ENCODE peak calls at places on chromosome 12, in five cellular contexts. K is K562, V is GM12878, F is suprapubic skin, M is transverse colon. A is an unnamed sample.

GRCh38 chr12:98042668-98043067 is 472.7 kb upstream of the TMPO start:
- DNase-seq in F (no peak), V (no peak), M (no peak), K (no peak), A (no peak)

GRCh38 chr12:105773501-105773900 is 365.3 kb downstream of the NUAK1 start:
- DNase-seq in K (no peak), V (no peak), M (no peak), F (no peak), A (no peak)

GRCh38 chr12:14928946-14929345 is 9.4 kb downstream of the ERP27 start:
- DNase-seq in M (no peak), V (no peak), F (no peak), K (no peak), A (no peak)

GRCh38 chr12:89756638-89757321 is 48.1 kb upstream of the ATP2B1 start:
- DNase-seq in V (peak), F (no peak), K (peak), M (no peak), A (no peak)

GRCh38 chr12:6361834-6362233 is 13.5 kb downstream of the SCNN1A start:
- DNase-seq in M (peak), V (no peak), F (no peak), K (no peak), A (peak)

GRCh38 chr12:93318720-93319522 is 58.8 kb upstream of the NUDT4 start:
- DNase-seq in F (no peak), K (no peak), M (no peak), V (no peak), A (no peak)

GRCh38 chr12:14696265-14696741 is at the start of gene GUCY2C:
- DNase-seq in F (no peak), K (no peak), V (no peak), M (peak), A (no peak)

GRCh38 chr12:6492838-6493579 is at the start of gene MRPL51:
- DNase-seq in V (peak), M (peak), K (peak), F (peak), A (peak)

GRCh38 chr12:51897181-51897580 is 9.3 kb downstream of the ANKRD33 start:
- DNase-seq in F (no peak), K (no peak), M (no peak), V (no peak), A (no peak)

GRCh38 chr12:130568546-130568945 is 147.6 kb downstream of the RIMBP2 start:
- DNase-seq in V (no peak), F (no peak), M (no peak), K (no peak), A (no peak)

GRCh38 chr12:42862055-42862454 is 272.5 kb upstream of the PRICKLE1 start:
- DNase-seq in F (no peak), K (no peak), M (no peak), V (no peak), A (no peak)

GRCh38 chr12:26507613-26508012 is 312.2 kb downstream of the SSPN start:
- DNase-seq in V (no peak), M (no peak), K (no peak), F (no peak), A (no peak)

GRCh38 chr12:94148841-94149780 is 734 bp downstream of the PLXNC1 start:
- DNase-seq in M (peak), K (no peak), F (no peak), V (no peak), A (peak)

GRCh38 chr12:50764861-50765324 is 992 bp downstream of the ATF1 start:
- DNase-seq in V (no peak), M (peak), F (peak), K (no peak), A (no peak)

GRCh38 chr12:64824130-64824499 is 332 bp upstream of the TBC1D30 start:
- DNase-seq in V (no peak), F (no peak), M (no peak), K (no peak), A (no peak)

GRCh38 chr12:12158858-12159257 is 88.1 kb downstream of the BCL2L14 start:
- DNase-seq in K (no peak), F (no peak), M (no peak), V (no peak), A (no peak)

GRCh38 chr12:74337951-74338350 is 199.7 kb upstream of the ATXN7L3B start:
- DNase-seq in M (no peak), V (no peak), F (no peak), K (no peak), A (no peak)

GRCh38 chr12:95385246-95385645 is 88.7 kb upstream of the METAP2 start:
- DNase-seq in V (no peak), F (no peak), M (no peak), K (no peak), A (no peak)

GRCh38 chr12:92987846-92988621 is 58.9 kb upstream of the EEA1 start:
- DNase-seq in V (peak), F (no peak), M (peak), K (no peak), A (no peak)

GRCh38 chr12:23290627-23291330 is 658.7 kb downstream of the SOX5 start:
- DNase-seq in F (no peak), K (no peak), V (no peak), M (no peak), A (no peak)

GRCh38 chr12:114691810-114692557 is 8.0 kb upstream of the TBX3 start:
- DNase-seq in V (no peak), K (no peak), M (no peak), F (no peak), A (no peak)

GRCh38 chr12:15152456-15152855 is 68.8 kb downstream of the RERG start:
- DNase-seq in M (no peak), V (no peak), K (no peak), F (no peak), A (no peak)

GRCh38 chr12:52210186-52210924 is 18.5 kb upstream of the KRT80 start:
- DNase-seq in K (no peak), V (no peak), F (no peak), M (no peak), A (no peak)

GRCh38 chr12:92796650-92797049 is 93.9 kb downstream of the PLEKHG7 start:
- DNase-seq in M (no peak), K (no peak), V (no peak), F (no peak), A (no peak)

GRCh38 chr12:2586159-2587035 is 208.4 kb upstream of the FKBP4 start:
- DNase-seq in K (no peak), V (no peak), M (no peak), F (no peak), A (peak)

GRCh38 chr12:124302807-124303578 is 8.1 kb downstream of the RFLNA start:
- DNase-seq in V (no peak), K (no peak), M (no peak), F (no peak), A (no peak)

GRCh38 chr12:105485321-105485910 is 154.9 kb downstream of the C12orf75 start:
- DNase-seq in M (no peak), K (no peak), V (no peak), F (no peak), A (no peak)

GRCh38 chr12:42299392-42300308 is 26.2 kb downstream of the ZCRB1 start:
- DNase-seq in M (no peak), V (peak), K (no peak), F (no peak), A (no peak)

GRCh38 chr12:119311897-119312296 is 22.6 kb upstream of the CCDC60 start:
- DNase-seq in M (no peak), V (no peak), K (no peak), F (no peak), A (no peak)

GRCh38 chr12:104605685-104606084 is 148.9 kb downstream of the CHST11 start:
- DNase-seq in F (peak), K (no peak), V (no peak), M (peak), A (no peak)

GRCh38 chr12:38490941-38491340 is 174.4 kb downstream of the ALG10B start:
- DNase-seq in F (no peak), M (no peak), V (no peak), K (no peak), A (no peak)

GRCh38 chr12:113270709-113271009 is 49.4 kb downstream of the TPCN1 start:
- DNase-seq in K (no peak), M (no peak), V (no peak), F (no peak), A (no peak)

GRCh38 chr12:69062838-69063237 is 129.9 kb upstream of the CPM start:
- DNase-seq in F (no peak), V (no peak), K (no peak), M (no peak), A (no peak)

GRCh38 chr12:106774808-106775524 is 484 bp downstream of the RIC8B start:
- DNase-seq in F (no peak), M (no peak), V (no peak), K (no peak), A (no peak)

GRCh38 chr12:48865441-48866290 is at the start of gene RND1:
- DNase-seq in M (peak), V (peak), K (peak), F (peak), A (peak)
- TF ChIP-seq EP300 in M (no peak), V (no peak), K (no peak), F (no peak), A (no peak)

GRCh38 chr12:56126732-56127239 is 1.3 kb upstream of the ESYT1 start:
- DNase-seq in K (no peak), V (no peak), F (no peak), M (no peak), A (no peak)
- H3K4me3 ChIP-seq in K (peak), V (peak), F (peak), M (no peak), A (no peak)

GRCh38 chr12:122265931-122266771 is at the start of gene VPS33A:
- DNase-seq in F (peak), V (peak), M (peak), K (peak), A (peak)
- TF ChIP-seq EP300 in F (no peak), V (no peak), M (peak), K (peak), A (peak)

GRCh38 chr12:66804555-66804954 is 125.7 kb upstream of the GRIP1 start:
- DNase-seq in M (no peak), V (no peak), F (no peak), K (no peak), A (no peak)
- H3K4me3 ChIP-seq in M (no peak), V (no peak), F (no peak), K (no peak), A (no peak)

GRCh38 chr12:57087689-57088441 is 1.0 kb upstream of the NAB2 start:
- DNase-seq in K (peak), M (peak), V (peak), F (peak), A (peak)

GRCh38 chr12:57085999-57086950 is 2.6 kb upstream of the NAB2 start:
- DNase-seq in F (no peak), M (peak), K (peak), V (no peak), A (peak)

GRCh38 chr12:57089259-57090245 is 638 bp downstream of the NAB2 start:
- DNase-seq in M (peak), F (peak), K (peak), V (no peak), A (peak)

GRCh38 chr12:57088442-57089258 is at the start of gene NAB2:
- DNase-seq in V (peak), F (peak), K (peak), M (peak), A (peak)

GRCh38 chr12:57086951-57087688 is 1.8 kb upstream of the NAB2 start:
- DNase-seq in V (no peak), M (peak), F (peak), K (peak), A (peak)
- TF ChIP-seq EP300 in V (peak), M (no peak), F (no peak), K (no peak), A (no peak)

DNA sequence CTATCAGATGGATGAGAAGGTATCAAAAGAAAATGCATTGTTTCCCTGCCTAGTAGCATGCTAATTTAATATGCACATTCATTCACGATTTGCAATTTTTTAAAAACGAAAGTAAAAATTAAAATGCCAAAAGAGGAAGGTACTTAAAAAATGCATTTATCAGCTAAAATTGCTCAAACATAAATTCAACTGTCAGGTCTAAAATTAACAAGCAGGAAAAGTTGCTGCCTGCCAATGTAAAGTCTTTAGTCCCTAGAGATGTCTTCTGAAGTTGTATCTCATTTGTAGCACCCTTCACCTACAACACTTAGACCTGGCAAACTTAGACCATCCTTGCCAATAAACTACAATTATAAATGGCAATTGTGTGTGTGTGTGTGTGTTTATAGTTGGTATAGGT is 7.8 kb downstream of the ATF7 start:
- DNase-seq in F (no peak), M (no peak), K (no peak), V (no peak), A (no peak)
- H3K4me3 ChIP-seq in F (peak), M (no peak), K (peak), V (peak), A (peak)

DNA sequence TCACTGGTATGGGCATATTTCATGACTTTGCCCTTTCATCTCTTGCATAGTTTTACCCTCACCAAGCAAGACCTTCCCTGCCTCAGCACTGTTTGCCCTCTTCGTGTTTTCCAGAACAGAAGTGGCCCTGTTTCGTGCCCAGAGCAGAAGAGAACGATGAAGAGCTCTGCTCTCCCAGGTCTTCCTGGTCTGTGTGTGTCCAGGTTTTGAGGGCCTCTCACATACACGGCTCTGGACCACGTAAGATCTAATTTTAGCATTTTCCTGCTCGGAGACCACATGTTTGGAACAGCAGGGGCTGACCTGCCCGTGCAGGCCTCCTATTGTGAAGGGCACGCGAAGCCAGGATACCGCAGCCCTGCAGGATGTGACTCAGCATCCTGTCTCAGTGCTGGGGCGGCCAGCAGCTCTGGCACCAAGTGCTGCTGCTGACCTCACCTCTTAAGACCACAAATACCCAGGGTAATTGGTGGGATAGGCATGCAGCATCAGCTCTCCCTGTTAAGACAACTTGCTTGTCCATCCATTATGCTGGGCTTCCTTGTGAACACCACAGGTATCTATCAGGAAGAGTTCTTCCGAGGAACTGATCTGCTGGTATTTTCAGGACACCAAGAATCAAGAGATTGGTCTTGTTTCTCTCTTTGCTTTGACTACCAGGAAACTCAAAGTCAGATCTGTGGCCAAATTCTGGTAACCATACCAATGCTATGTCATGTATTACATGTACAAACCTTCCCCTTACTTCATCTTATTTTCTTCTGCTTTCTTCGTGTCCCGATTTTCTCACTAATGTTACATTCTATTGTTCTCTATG is 19.0 kb downstream of the SSH1 start:
- DNase-seq in K (peak), M (peak), V (peak), F (no peak), A (peak)
- TF ChIP-seq EP300 in K (peak), M (peak), V (peak), F (no peak), A (peak)

DNA sequence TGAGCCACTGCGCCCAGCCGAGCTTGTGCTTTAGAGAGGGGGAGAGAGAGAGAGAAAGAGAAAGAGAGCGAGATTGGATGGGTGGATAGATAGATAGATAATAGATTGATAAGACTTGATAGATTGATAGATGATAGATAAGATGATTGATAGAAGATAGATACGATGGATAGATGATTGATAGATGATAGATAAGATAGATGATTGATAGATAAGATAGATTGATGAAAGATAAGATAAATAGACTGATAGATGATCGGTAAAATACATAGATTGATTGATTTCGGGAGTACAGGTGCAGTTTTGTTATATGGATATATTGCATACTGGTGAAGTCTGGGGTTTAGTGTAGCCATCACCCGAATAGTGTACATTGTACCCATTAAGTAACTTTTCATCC is 65.9 kb downstream of the SPRING1 start:
- DNase-seq in F (no peak), K (no peak), M (no peak), V (no peak), A (no peak)
- H3K4me3 ChIP-seq in F (no peak), K (no peak), M (no peak), V (no peak), A (no peak)

GRCh38 chr12:53495903-53496751 is 3.1 kb downstream of the MAP3K12 start:
- DNase-seq in V (peak), K (peak), F (no peak), M (peak), A (no peak)

GRCh38 chr12:53492830-53493609 is 6.2 kb downstream of the MAP3K12 start:
- DNase-seq in F (peak), K (peak), V (peak), M (peak), A (peak)

GRCh38 chr12:53492188-53492587 is 7.1 kb downstream of the MAP3K12 start:
- DNase-seq in M (no peak), V (no peak), K (no peak), F (no peak), A (no peak)

GRCh38 chr12:53496752-53497032 is 2.6 kb downstream of the MAP3K12 start:
- DNase-seq in M (no peak), F (no peak), K (no peak), V (no peak), A (no peak)

DNA sequence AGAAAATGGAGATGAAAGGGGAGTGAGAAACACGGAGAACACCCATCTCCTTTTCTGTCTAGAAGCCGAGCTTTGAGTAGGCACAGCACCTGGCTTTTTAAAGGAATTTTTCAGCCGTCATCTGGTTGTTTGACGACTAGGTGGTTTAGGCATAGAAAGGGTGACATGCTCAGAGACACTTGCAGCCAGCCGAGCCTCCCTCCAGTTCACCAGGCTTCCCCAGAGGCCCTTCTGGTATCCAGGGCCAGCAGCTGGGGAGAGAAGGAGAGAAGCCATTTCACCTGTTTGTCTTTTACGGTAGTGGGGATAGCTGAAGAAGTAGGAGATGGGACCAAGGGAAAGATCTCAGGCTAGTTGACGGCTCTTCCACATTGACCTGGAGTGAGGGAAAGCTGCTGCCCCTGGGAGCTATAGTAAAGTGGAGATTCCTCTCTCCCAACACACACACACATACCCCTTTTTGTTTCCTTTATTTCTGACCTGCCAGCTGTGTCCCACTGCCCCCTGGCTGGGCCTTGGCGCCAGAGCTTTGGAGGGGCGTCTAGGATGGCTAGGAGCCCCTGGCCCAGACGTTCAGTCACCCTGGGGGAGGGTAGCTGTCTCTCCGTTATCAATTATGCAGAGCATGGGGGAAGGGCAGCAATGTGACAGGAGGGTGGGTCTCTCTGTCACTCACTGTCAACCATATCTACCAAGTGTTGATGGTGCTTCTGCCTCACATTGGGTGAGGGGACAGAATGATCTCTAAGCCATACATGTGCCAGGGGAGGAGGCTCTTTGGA is 5.5 kb downstream of the MAP3K12 start:
- DNase-seq in V (no peak), K (no peak), F (peak), M (no peak), A (no peak)
- TF ChIP-seq EP300 in V (no peak), K (peak), F (no peak), M (no peak), A (no peak)

GRCh38 chr12:20006856-20007255 is 361.5 kb upstream of the PDE3A start:
- DNase-seq in M (no peak), V (no peak), F (no peak), K (no peak), A (no peak)
- H3K4me3 ChIP-seq in M (no peak), V (no peak), F (no peak), K (no peak), A (no peak)